ENCODE peak calls at places on chromosomes 16 and 17, in seven cellular contexts. One of them, this sample, is unnamed.

GRCh38 chr16:68355447-68356248 is 44.8 kb downstream of the PRMT7 start:
- DNase-seq in ureter: no peak
- DNase-seq in stimulated activated naive CD4-positive, alpha-beta T cell: no peak
- DNase-seq in suprapubic skin: no peak
- DNase-seq in C1 segment of cervical spinal cord: no peak
- DNase-seq in neural crest cell: no peak
- DNase-seq in upper lobe of right lung: no peak
- DNase-seq in this sample: no peak

GRCh38 chr17:77385750-77386501 is 245.2 kb downstream of the SEC14L1 start:
- DNase-seq in ureter: no peak
- DNase-seq in stimulated activated naive CD4-positive, alpha-beta T cell: no peak
- DNase-seq in suprapubic skin: no peak
- DNase-seq in C1 segment of cervical spinal cord: peak; percentile 80
- DNase-seq in neural crest cell: no peak
- DNase-seq in upper lobe of right lung: peak; percentile 82
- DNase-seq in this sample: no peak

GRCh38 chr16:83928341-83929055 is 24.5 kb upstream of the OSGIN1 start:
- DNase-seq in ureter: no peak
- DNase-seq in stimulated activated naive CD4-positive, alpha-beta T cell: no peak
- DNase-seq in suprapubic skin: no peak
- DNase-seq in C1 segment of cervical spinal cord: no peak
- DNase-seq in neural crest cell: no peak
- DNase-seq in upper lobe of right lung: no peak
- DNase-seq in this sample: peak; percentile 81

GRCh38 chr16:57238682-57239081 is 6.4 kb upstream of the ARL2BP start:
- DNase-seq in ureter: no peak
- DNase-seq in stimulated activated naive CD4-positive, alpha-beta T cell: no peak
- DNase-seq in suprapubic skin: no peak
- DNase-seq in C1 segment of cervical spinal cord: no peak
- DNase-seq in neural crest cell: no peak
- DNase-seq in upper lobe of right lung: no peak
- DNase-seq in this sample: no peak

GRCh38 chr17:55577687-55578086 is 66.4 kb upstream of the SMIM36 start:
- DNase-seq in ureter: no peak
- DNase-seq in stimulated activated naive CD4-positive, alpha-beta T cell: no peak
- DNase-seq in suprapubic skin: no peak
- DNase-seq in C1 segment of cervical spinal cord: no peak
- DNase-seq in neural crest cell: no peak
- DNase-seq in upper lobe of right lung: peak; percentile 72
- DNase-seq in this sample: no peak

GRCh38 chr17:65537845-65538678 is 23.4 kb downstream of the AXIN2 start:
- DNase-seq in ureter: no peak
- DNase-seq in stimulated activated naive CD4-positive, alpha-beta T cell: peak; percentile 44
- DNase-seq in suprapubic skin: no peak
- DNase-seq in C1 segment of cervical spinal cord: no peak
- DNase-seq in neural crest cell: no peak
- DNase-seq in upper lobe of right lung: no peak
- DNase-seq in this sample: no peak

GRCh38 chr16:58114827-58115825 is 14.1 kb downstream of the CFAP20 start:
- DNase-seq in ureter: no peak
- DNase-seq in stimulated activated naive CD4-positive, alpha-beta T cell: no peak
- DNase-seq in suprapubic skin: peak; percentile 41
- DNase-seq in C1 segment of cervical spinal cord: no peak
- DNase-seq in neural crest cell: no peak
- DNase-seq in upper lobe of right lung: no peak
- DNase-seq in this sample: no peak

GRCh38 chr16:4214215-4214621 is 27.7 kb downstream of the SRL start:
- DNase-seq in ureter: peak; percentile 52
- DNase-seq in stimulated activated naive CD4-positive, alpha-beta T cell: no peak
- DNase-seq in suprapubic skin: no peak
- DNase-seq in C1 segment of cervical spinal cord: no peak
- DNase-seq in neural crest cell: no peak
- DNase-seq in upper lobe of right lung: no peak
- DNase-seq in this sample: peak; percentile 94

GRCh38 chr17:63573634-63574033 is 23.4 kb downstream of the DCAF7 start:
- DNase-seq in ureter: no peak
- DNase-seq in stimulated activated naive CD4-positive, alpha-beta T cell: no peak
- DNase-seq in suprapubic skin: no peak
- DNase-seq in C1 segment of cervical spinal cord: no peak
- DNase-seq in neural crest cell: no peak
- DNase-seq in upper lobe of right lung: no peak
- DNase-seq in this sample: no peak

GRCh38 chr16:11224894-11225676 is 30.9 kb downstream of the SOCS1 start:
- DNase-seq in ureter: no peak
- DNase-seq in stimulated activated naive CD4-positive, alpha-beta T cell: peak; percentile 80
- DNase-seq in suprapubic skin: no peak
- DNase-seq in C1 segment of cervical spinal cord: no peak
- DNase-seq in neural crest cell: no peak
- DNase-seq in upper lobe of right lung: peak; percentile 68
- DNase-seq in this sample: no peak

This sample was measured in epithelial cell of esophagus.